ENCODE peak calls at places on chromosomes 7 and 10, in seven cellular contexts. One of them, this sample, is unnamed.

GRCh38 chr7:105614341-105614840 is 33.1 kb upstream of the EFCAB10 start:
- DNase-seq in K562: no peak
- DNase-seq in GM12878: no peak
- DNase-seq in HepG2: no peak
- DNase-seq in SK-N-SH: no peak
- DNase-seq in GM12892: no peak
- DNase-seq in H1: no peak
- DNase-seq in this sample: no peak

GRCh38 chr7:19773361-19773760 is at the start of gene TMEM196:
- DNase-seq in K562: no peak
- DNase-seq in GM12878: no peak
- DNase-seq in HepG2: no peak
- DNase-seq in SK-N-SH: peak; percentile 11
- DNase-seq in GM12892: no peak
- DNase-seq in H1: peak; percentile 73
- DNase-seq in this sample: no peak

GRCh38 chr10:94214497-94214896 is 148.2 kb downstream of the NOC3L start:
- DNase-seq in K562: no peak
- DNase-seq in GM12878: no peak
- DNase-seq in HepG2: no peak
- DNase-seq in SK-N-SH: no peak
- DNase-seq in GM12892: no peak
- DNase-seq in H1: no peak
- DNase-seq in this sample: no peak

GRCh38 chr7:15862781-15863165 is 176.3 kb upstream of the MEOX2 start:
- DNase-seq in K562: no peak
- DNase-seq in GM12878: no peak
- DNase-seq in HepG2: no peak
- DNase-seq in SK-N-SH: no peak
- DNase-seq in GM12892: no peak
- DNase-seq in H1: no peak
- DNase-seq in this sample: no peak

GRCh38 chr10:124589491-124590006 is 127.9 kb downstream of the LHPP start:
- DNase-seq in K562: no peak
- DNase-seq in GM12878: no peak
- DNase-seq in HepG2: peak; percentile 76
- DNase-seq in SK-N-SH: no peak
- DNase-seq in GM12892: no peak
- DNase-seq in H1: no peak
- DNase-seq in this sample: no peak

GRCh38 chr10:23293145-23293724 is 51.4 kb downstream of the C10orf67 start:
- DNase-seq in K562: peak; percentile 23
- DNase-seq in GM12878: peak; percentile 4
- DNase-seq in HepG2: peak; percentile 53
- DNase-seq in SK-N-SH: peak; percentile 70
- DNase-seq in GM12892: no peak
- DNase-seq in H1: peak; percentile 80
- DNase-seq in this sample: peak; percentile 9

GRCh38 chr7:105016083-105017075 is 2.4 kb downstream of the KMT2E start:
- DNase-seq in K562: no peak
- DNase-seq in GM12878: no peak
- DNase-seq in HepG2: no peak
- DNase-seq in SK-N-SH: no peak
- DNase-seq in GM12892: no peak
- DNase-seq in H1: no peak
- DNase-seq in this sample: no peak

GRCh38 chr10:95276367-95277200 is 14.2 kb downstream of the PDLIM1 start:
- DNase-seq in K562: no peak
- DNase-seq in GM12878: no peak
- DNase-seq in HepG2: no peak
- DNase-seq in SK-N-SH: no peak
- DNase-seq in GM12892: no peak
- DNase-seq in H1: peak; percentile 36
- DNase-seq in this sample: no peak

GRCh38 chr10:98419456-98420261 is 4.7 kb upstream of the PYROXD2 start:
- DNase-seq in K562: no peak
- DNase-seq in GM12878: no peak
- DNase-seq in HepG2: no peak
- DNase-seq in SK-N-SH: no peak
- DNase-seq in GM12892: no peak
- DNase-seq in H1: no peak
- DNase-seq in this sample: no peak

GRCh38 chr10:90775351-90776028 is 82.3 kb downstream of the HTR7 start:
- DNase-seq in K562: no peak
- DNase-seq in GM12878: peak; percentile 35
- DNase-seq in HepG2: no peak
- DNase-seq in SK-N-SH: no peak
- DNase-seq in GM12892: no peak
- DNase-seq in H1: no peak
- DNase-seq in this sample: no peak

GRCh38 chr7:87712571-87712970 is 84.4 kb downstream of the RUNDC3B start:
- DNase-seq in K562: no peak
- DNase-seq in GM12878: no peak
- DNase-seq in HepG2: no peak
- DNase-seq in SK-N-SH: no peak
- DNase-seq in GM12892: no peak
- DNase-seq in H1: no peak
- DNase-seq in this sample: no peak

GRCh38 chr7:134040988-134041387 is 86.2 kb upstream of the LRGUK start:
- DNase-seq in K562: no peak
- DNase-seq in GM12878: no peak
- DNase-seq in HepG2: no peak
- DNase-seq in SK-N-SH: no peak
- DNase-seq in GM12892: no peak
- DNase-seq in H1: no peak
- DNase-seq in this sample: no peak

GRCh38 chr10:35132727-35133126 is 6.1 kb downstream of the CREM start:
- DNase-seq in K562: no peak
- DNase-seq in GM12878: no peak
- DNase-seq in HepG2: no peak
- DNase-seq in SK-N-SH: no peak
- DNase-seq in GM12892: no peak
- DNase-seq in H1: no peak
- DNase-seq in this sample: no peak

GRCh38 chr7:56026538-56026937 is 24.7 kb downstream of the PSPH start:
- DNase-seq in K562: no peak
- DNase-seq in GM12878: no peak
- DNase-seq in HepG2: no peak
- DNase-seq in SK-N-SH: no peak
- DNase-seq in GM12892: no peak
- DNase-seq in H1: no peak
- DNase-seq in this sample: no peak

GRCh38 chr10:116699049-116699782 is 43.1 kb downstream of the HSPA12A start:
- DNase-seq in K562: no peak
- DNase-seq in GM12878: no peak
- DNase-seq in HepG2: no peak
- DNase-seq in SK-N-SH: peak; percentile 47
- DNase-seq in GM12892: no peak
- DNase-seq in H1: no peak
- DNase-seq in this sample: no peak

GRCh38 chr7:132709971-132710567 is 133.8 kb upstream of the PLXNA4 start:
- DNase-seq in K562: peak; percentile 49
- DNase-seq in GM12878: no peak
- DNase-seq in HepG2: peak; percentile 10
- DNase-seq in SK-N-SH: no peak
- DNase-seq in GM12892: no peak
- DNase-seq in H1: peak; percentile 63
- DNase-seq in this sample: no peak

GRCh38 chr10:86583983-86584382 is 62.4 kb upstream of the WAPL start:
- DNase-seq in K562: peak; percentile 13
- DNase-seq in GM12878: no peak
- DNase-seq in HepG2: peak; percentile 24
- DNase-seq in SK-N-SH: no peak
- DNase-seq in GM12892: no peak
- DNase-seq in H1: peak; percentile 61
- DNase-seq in this sample: no peak

GRCh38 chr7:120997902-120998301 is 9.4 kb downstream of the CPED1 start:
- DNase-seq in K562: no peak
- DNase-seq in GM12878: no peak
- DNase-seq in HepG2: no peak
- DNase-seq in SK-N-SH: no peak
- DNase-seq in GM12892: no peak
- DNase-seq in H1: no peak
- DNase-seq in this sample: no peak

GRCh38 chr7:7641129-7641663 is 644 bp downstream of the UMAD1 start:
- DNase-seq in K562: no peak
- DNase-seq in GM12878: no peak
- DNase-seq in HepG2: peak; percentile 20
- DNase-seq in SK-N-SH: peak; percentile 46
- DNase-seq in GM12892: peak; percentile 22
- DNase-seq in H1: no peak
- DNase-seq in this sample: peak; percentile 16

GRCh38 chr10:109178576-109178975 is 744.7 kb downstream of the XPNPEP1 start:
- DNase-seq in K562: no peak
- DNase-seq in GM12878: no peak
- DNase-seq in HepG2: no peak
- DNase-seq in SK-N-SH: no peak
- DNase-seq in GM12892: no peak
- DNase-seq in H1: no peak
- DNase-seq in this sample: no peak

GRCh38 chr7:100914879-100915442 is 19.3 kb upstream of the ACHE start:
- DNase-seq in K562: no peak
- DNase-seq in GM12878: no peak
- DNase-seq in HepG2: no peak
- DNase-seq in SK-N-SH: no peak
- DNase-seq in GM12892: no peak
- DNase-seq in H1: no peak
- DNase-seq in this sample: no peak

GRCh38 chr7:151007469-151007898 is 16.7 kb downstream of the NOS3 start:
- DNase-seq in K562: peak; percentile 25
- DNase-seq in GM12878: no peak
- DNase-seq in HepG2: no peak
- DNase-seq in SK-N-SH: peak; percentile 71
- DNase-seq in GM12892: no peak
- DNase-seq in H1: no peak
- DNase-seq in this sample: no peak

GRCh38 chr10:86065711-86066251 is 300.8 kb downstream of the GRID1 start:
- DNase-seq in K562: no peak
- DNase-seq in GM12878: no peak
- DNase-seq in HepG2: no peak
- DNase-seq in SK-N-SH: no peak
- DNase-seq in GM12892: no peak
- DNase-seq in H1: no peak
- DNase-seq in this sample: no peak

DNA sequence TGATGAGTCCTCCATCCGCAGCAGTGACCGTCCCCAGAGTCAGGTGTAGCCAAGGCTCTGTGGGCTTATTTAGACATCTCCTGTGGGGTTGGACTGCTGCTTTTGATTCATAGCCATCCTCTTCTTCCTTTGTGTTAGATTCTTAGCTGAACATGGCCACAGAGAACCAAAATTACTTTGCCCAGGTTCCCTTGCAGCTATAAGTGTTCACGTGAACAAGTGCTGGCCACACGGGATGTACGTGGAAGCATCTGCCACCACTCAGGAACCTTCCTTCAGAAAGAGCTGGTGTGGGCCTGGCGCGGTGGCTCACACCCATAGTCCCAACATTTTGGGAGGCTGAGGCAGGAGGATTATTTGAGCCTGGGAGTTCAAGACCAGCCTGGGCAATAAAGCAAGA is 49.1 kb downstream of the TMEM209 start:
- DNase-seq in K562: no peak
- DNase-seq in GM12878: no peak
- DNase-seq in HepG2: no peak
- DNase-seq in SK-N-SH: no peak
- DNase-seq in GM12892: no peak
- DNase-seq in H1: no peak
- DNase-seq in this sample: no peak
- TF ChIP-seq TAF1 in K562: no peak
- TF ChIP-seq TAF1 in GM12878: no peak
- TF ChIP-seq TAF1 in HepG2: no peak
- TF ChIP-seq TAF1 in SK-N-SH: no peak
- TF ChIP-seq TAF1 in GM12892: no peak
- TF ChIP-seq TAF1 in H1: no peak
- TF ChIP-seq TAF1 in this sample: no peak

DNA sequence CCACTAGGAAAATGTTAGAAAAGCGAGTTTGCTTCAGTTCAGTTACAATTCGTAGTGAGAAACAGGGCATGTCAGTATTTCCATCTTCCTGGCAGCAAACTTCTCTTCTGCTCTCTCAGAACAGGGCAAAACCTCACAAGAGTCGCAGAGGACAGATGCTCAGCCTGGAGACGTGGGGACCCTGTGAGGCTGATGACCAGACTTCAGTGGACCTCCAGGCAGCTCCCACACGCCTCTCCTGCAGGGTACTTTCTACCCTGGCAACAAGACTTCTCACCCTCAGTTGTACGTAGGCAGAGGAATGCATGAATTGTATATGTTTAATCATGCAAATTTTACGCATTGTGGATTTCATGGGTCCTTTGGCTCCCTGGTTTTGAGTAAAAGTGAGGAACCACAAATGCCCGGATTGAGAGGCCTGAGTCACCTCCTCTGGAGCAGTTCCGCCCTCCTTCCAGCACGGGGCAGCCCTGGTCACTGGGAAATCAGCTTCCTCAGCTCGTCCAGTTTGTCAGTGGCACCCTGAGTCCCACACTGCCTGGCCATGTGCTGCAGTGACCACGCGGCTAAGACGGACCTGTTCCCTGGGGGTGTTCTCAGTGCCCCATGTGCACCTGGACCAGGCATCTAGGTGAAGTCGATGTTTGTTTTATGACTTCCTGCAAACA is 165.3 kb downstream of the TNS3 start:
- DNase-seq in K562: no peak
- DNase-seq in GM12878: no peak
- DNase-seq in HepG2: no peak
- DNase-seq in SK-N-SH: peak; percentile 12
- DNase-seq in GM12892: no peak
- DNase-seq in H1: no peak
- DNase-seq in this sample: no peak
- TF ChIP-seq TAF1 in K562: no peak
- TF ChIP-seq TAF1 in GM12878: no peak
- TF ChIP-seq TAF1 in HepG2: no peak
- TF ChIP-seq TAF1 in SK-N-SH: no peak
- TF ChIP-seq TAF1 in GM12892: no peak
- TF ChIP-seq TAF1 in H1: no peak
- TF ChIP-seq TAF1 in this sample: no peak

DNA sequence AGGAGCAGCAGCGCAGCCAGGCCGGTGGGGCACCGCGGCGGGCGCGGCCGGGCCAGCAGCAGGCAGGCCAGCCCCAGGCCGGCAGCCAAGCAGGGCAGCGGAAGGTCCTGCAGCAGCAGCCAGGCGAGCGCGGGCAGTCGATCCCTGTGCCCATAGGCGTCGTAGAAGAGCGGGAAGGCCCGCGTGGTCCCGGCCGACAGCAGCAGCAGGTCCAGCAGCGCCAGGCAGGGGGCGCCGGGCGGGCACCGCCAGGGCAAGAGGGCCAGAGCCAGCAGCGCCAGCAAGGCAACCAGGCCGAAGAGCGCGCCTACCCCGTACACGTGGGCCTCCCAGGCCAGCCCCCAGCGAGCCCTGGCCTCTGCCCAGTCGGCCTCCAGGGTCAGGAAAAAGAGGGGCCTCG is 8.4 kb upstream of the RBM28 start:
- DNase-seq in K562: no peak
- DNase-seq in GM12878: no peak
- DNase-seq in HepG2: peak; percentile 11
- DNase-seq in SK-N-SH: peak; percentile 63
- DNase-seq in GM12892: no peak
- DNase-seq in H1: peak; percentile 90
- DNase-seq in this sample: no peak
- TF ChIP-seq TAF1 in K562: no peak
- TF ChIP-seq TAF1 in GM12878: no peak
- TF ChIP-seq TAF1 in HepG2: no peak
- TF ChIP-seq TAF1 in SK-N-SH: no peak
- TF ChIP-seq TAF1 in GM12892: no peak
- TF ChIP-seq TAF1 in H1: no peak
- TF ChIP-seq TAF1 in this sample: no peak

GRCh38 chr10:71094712-71095390 is 117.5 kb upstream of the UNC5B start:
- DNase-seq in K562: peak; percentile 7
- DNase-seq in GM12878: no peak
- DNase-seq in HepG2: no peak
- DNase-seq in SK-N-SH: no peak
- DNase-seq in GM12892: no peak
- DNase-seq in H1: no peak
- DNase-seq in this sample: no peak
- TF ChIP-seq TAF1 in K562: no peak
- TF ChIP-seq TAF1 in GM12878: no peak
- TF ChIP-seq TAF1 in HepG2: no peak
- TF ChIP-seq TAF1 in SK-N-SH: no peak
- TF ChIP-seq TAF1 in GM12892: no peak
- TF ChIP-seq TAF1 in H1: no peak
- TF ChIP-seq TAF1 in this sample: no peak

This sample was measured in GM12891.